ENCODE peak calls at places on chromosomes 3 and 15, in ten cellular contexts. X, N, I, J, Y, O, R, V, M and A are unnamed samples.

GRCh38 chr3:101379695-101380376 is 59.5 kb upstream of the IMPG2 start:
- DNase-seq in V (no peak), J (no peak), N (no peak), R (no peak), O (no peak), Y (no peak), M (no peak), I (peak), X (no peak), A (no peak)

GRCh38 chr3:12734960-12735359 is 24.1 kb downstream of the TMEM40 start:
- DNase-seq in X (no peak), Y (no peak), V (no peak), N (no peak), R (no peak), J (no peak), M (no peak), I (no peak), O (no peak), A (no peak)

GRCh38 chr3:124601189-124601588 is 129.1 kb upstream of the UMPS start:
- DNase-seq in X (no peak), Y (no peak), I (no peak), V (no peak), N (no peak), R (no peak), O (no peak), J (no peak), M (no peak), A (no peak)

GRCh38 chr3:182235504-182235903 is 523.8 kb downstream of the SOX2 start:
- DNase-seq in Y (no peak), J (no peak), O (no peak), N (no peak), R (no peak), M (no peak), I (no peak), V (no peak), X (no peak), A (no peak)

GRCh38 chr3:12797124-12797891 is 828 bp downstream of the CAND2 start:
- DNase-seq in V (peak), M (no peak), R (no peak), N (no peak), X (no peak), O (no peak), Y (no peak), J (no peak), I (no peak), A (no peak)

GRCh38 chr3:58375209-58375608 is 42.5 kb downstream of the PXK start:
- DNase-seq in I (no peak), O (no peak), M (no peak), J (no peak), V (no peak), X (no peak), R (no peak), N (no peak), Y (no peak), A (no peak)

GRCh38 chr15:40002295-40002694 is 36.7 kb downstream of the SRP14 start:
- DNase-seq in Y (no peak), I (no peak), O (no peak), J (no peak), M (peak), N (peak), X (no peak), R (peak), V (peak), A (no peak)

GRCh38 chr3:157077565-157077991 is 82.4 kb downstream of the CCNL1 start:
- DNase-seq in R (peak), J (no peak), M (no peak), V (peak), N (no peak), Y (no peak), X (no peak), I (no peak), O (no peak), A (no peak)

GRCh38 chr15:34964277-34964676 is 5.3 kb downstream of the AQR start:
- DNase-seq in M (no peak), Y (no peak), V (no peak), O (no peak), J (no peak), N (no peak), R (no peak), I (no peak), X (no peak), A (no peak)

GRCh38 chr3:182455011-182455410 is 338.3 kb upstream of the ATP11B start:
- DNase-seq in J (no peak), M (no peak), I (no peak), X (no peak), R (no peak), O (no peak), Y (no peak), N (no peak), V (no peak), A (no peak)